ENCODE peak calls at places on chromosomes 6 and 20, in five cellular contexts. One of them, this sample, is unnamed.
A peak's percentile ranks its signal among the peaks of the same experiment; 100 is the strongest.

GRCh38 chr6:146598785-146599405 is at the start of gene ADGB:
- DNase-seq in suprapubic skin: no peak
- DNase-seq in mucosa of gallbladder: peak; percentile 43
- DNase-seq in effector CD4-positive, alpha-beta T cell: no peak
- DNase-seq in SK-N-DZ: peak; percentile 62
- DNase-seq in this sample: peak; percentile 37

GRCh38 chr6:18501313-18502013 is 114.3 kb downstream of the RNF144B start:
- DNase-seq in suprapubic skin: no peak
- DNase-seq in mucosa of gallbladder: peak; percentile 37
- DNase-seq in effector CD4-positive, alpha-beta T cell: no peak
- DNase-seq in SK-N-DZ: no peak
- DNase-seq in this sample: no peak

GRCh38 chr20:50193851-50194830 is 3.5 kb downstream of the CEBPB start:
- DNase-seq in suprapubic skin: no peak
- DNase-seq in mucosa of gallbladder: no peak
- DNase-seq in effector CD4-positive, alpha-beta T cell: no peak
- DNase-seq in SK-N-DZ: no peak
- DNase-seq in this sample: peak; percentile 12

GRCh38 chr20:62823688-62824475 is 7.0 kb downstream of the COL9A3 start:
- DNase-seq in suprapubic skin: no peak
- DNase-seq in mucosa of gallbladder: no peak
- DNase-seq in effector CD4-positive, alpha-beta T cell: no peak
- DNase-seq in SK-N-DZ: no peak
- DNase-seq in this sample: no peak

GRCh38 chr6:37451411-37452273 is 18.6 kb downstream of the CMTR1 start:
- DNase-seq in suprapubic skin: no peak
- DNase-seq in mucosa of gallbladder: no peak
- DNase-seq in effector CD4-positive, alpha-beta T cell: no peak
- DNase-seq in SK-N-DZ: no peak
- DNase-seq in this sample: peak; percentile 48

GRCh38 chr6:27101824-27102223 is 145.7 kb upstream of the PRSS16 start:
- DNase-seq in suprapubic skin: no peak
- DNase-seq in mucosa of gallbladder: no peak
- DNase-seq in effector CD4-positive, alpha-beta T cell: no peak
- DNase-seq in SK-N-DZ: no peak
- DNase-seq in this sample: no peak

GRCh38 chr6:35728663-35729348 is 8.0 kb upstream of the ARMC12 start:
- DNase-seq in suprapubic skin: peak; percentile 87
- DNase-seq in mucosa of gallbladder: no peak
- DNase-seq in effector CD4-positive, alpha-beta T cell: no peak
- DNase-seq in SK-N-DZ: no peak
- DNase-seq in this sample: no peak

GRCh38 chr20:51661609-51662178 is 106.5 kb downstream of the ATP9A start:
- DNase-seq in suprapubic skin: no peak
- DNase-seq in mucosa of gallbladder: no peak
- DNase-seq in effector CD4-positive, alpha-beta T cell: peak; percentile 3
- DNase-seq in SK-N-DZ: no peak
- DNase-seq in this sample: peak; percentile 74

GRCh38 chr6:39361657-39362486 is 39.4 kb upstream of the KCNK16 start:
- DNase-seq in suprapubic skin: peak; percentile 84
- DNase-seq in mucosa of gallbladder: peak; percentile 70
- DNase-seq in effector CD4-positive, alpha-beta T cell: no peak
- DNase-seq in SK-N-DZ: peak; percentile 65
- DNase-seq in this sample: peak; percentile 35

GRCh38 chr20:35263609-35264223 is 14.2 kb downstream of the MMP24OS start:
- DNase-seq in suprapubic skin: no peak
- DNase-seq in mucosa of gallbladder: peak; percentile 67
- DNase-seq in effector CD4-positive, alpha-beta T cell: no peak
- DNase-seq in SK-N-DZ: no peak
- DNase-seq in this sample: no peak

GRCh38 chr20:53216856-53217576 is 244.9 kb downstream of the TSHZ2 start:
- DNase-seq in suprapubic skin: peak; percentile 77
- DNase-seq in mucosa of gallbladder: peak; percentile 69
- DNase-seq in effector CD4-positive, alpha-beta T cell: peak; percentile 77
- DNase-seq in SK-N-DZ: peak; percentile 61
- DNase-seq in this sample: no peak

GRCh38 chr20:63457737-63458136 is 14.7 kb downstream of the KCNQ2 start:
- DNase-seq in suprapubic skin: no peak
- DNase-seq in mucosa of gallbladder: no peak
- DNase-seq in effector CD4-positive, alpha-beta T cell: no peak
- DNase-seq in SK-N-DZ: no peak
- DNase-seq in this sample: no peak

GRCh38 chr20:24610341-24611115 is 141.1 kb downstream of the SYNDIG1 start:
- DNase-seq in suprapubic skin: no peak
- DNase-seq in mucosa of gallbladder: no peak
- DNase-seq in effector CD4-positive, alpha-beta T cell: no peak
- DNase-seq in SK-N-DZ: no peak
- DNase-seq in this sample: no peak